ENCODE peak calls at places on chromosome 10, in four cellular contexts. S, O, L and M are unnamed samples.

GRCh38 chr10:131143425-131144165 is 167.9 kb downstream of the TCERG1L start:
- DNase-seq in O (no peak), S (no peak), L (no peak), M (no peak)

GRCh38 chr10:77637986-77638765 is 568 bp upstream of the KCNMA1 start:
- DNase-seq in S (no peak), L (no peak), O (no peak), M (peak)

GRCh38 chr10:125373546-125373945 is 213.2 kb upstream of the CTBP2 start:
- DNase-seq in L (no peak), O (no peak), S (no peak), M (no peak)

GRCh38 chr10:118871244-118871865 is 116.6 kb upstream of the CACUL1 start:
- DNase-seq in S (no peak), O (no peak), L (no peak), M (no peak)

GRCh38 chr10:72719941-72720592 is 28.1 kb downstream of the MCU start:
- DNase-seq in L (no peak), S (no peak), O (no peak), M (no peak)

GRCh38 chr10:58743466-58744115 is 230.9 kb downstream of the BICC1 start:
- DNase-seq in S (no peak), O (no peak), L (no peak), M (no peak)

GRCh38 chr10:97117372-97117771 is 68.4 kb downstream of the SLIT1 start:
- DNase-seq in S (peak), L (no peak), O (no peak), M (no peak)

GRCh38 chr10:122655524-122656307 is 43.9 kb downstream of the C10orf120 start:
- DNase-seq in S (no peak), L (no peak), O (no peak), M (no peak)

GRCh38 chr10:30186371-30186875 is 127.0 kb upstream of the JCAD start:
- DNase-seq in L (no peak), S (peak), O (peak), M (no peak)

GRCh38 chr10:44975487-44976331 is 2.9 kb downstream of the DEPP1 start:
- DNase-seq in S (peak), O (peak), L (no peak), M (peak)

GRCh38 chr10:112006831-112007230 is 176.7 kb downstream of the GPAM start:
- DNase-seq in L (no peak), S (no peak), O (no peak), M (no peak)

GRCh38 chr10:43978936-43979335 is 330.3 kb upstream of the ZNF32 start:
- DNase-seq in L (no peak), S (no peak), O (no peak), M (no peak)

GRCh38 chr10:74297389-74298080 is 146.5 kb downstream of the ADK start:
- DNase-seq in L (no peak), O (no peak), S (no peak), M (no peak)

GRCh38 chr10:23326541-23327307 is 17.9 kb downstream of the C10orf67 start:
- DNase-seq in S (no peak), O (no peak), L (no peak), M (no peak)

GRCh38 chr10:101570764-101571572 is 17.1 kb downstream of the POLL start:
- DNase-seq in O (no peak), L (no peak), S (no peak), M (no peak)

GRCh38 chr10:108848016-108848415 is 1075.3 kb downstream of the XPNPEP1 start:
- DNase-seq in L (no peak), S (no peak), O (no peak), M (no peak)

GRCh38 chr10:77989081-77989724 is 40.1 kb downstream of the POLR3A start:
- DNase-seq in L (no peak), O (peak), S (no peak), M (no peak)

GRCh38 chr10:97886264-97886663 is 36.6 kb downstream of the GOLGA7B start:
- DNase-seq in L (no peak), S (no peak), O (no peak), M (no peak)

GRCh38 chr10:17453377-17454091 is 861 bp downstream of the ST8SIA6 start:
- DNase-seq in S (peak), L (no peak), O (no peak), M (peak)

GRCh38 chr10:63431962-63432797 is 33.6 kb downstream of the JMJD1C start:
- DNase-seq in S (no peak), O (no peak), L (peak), M (no peak)

GRCh38 chr10:24762161-24762924 is 38.7 kb upstream of the ARHGAP21 start:
- DNase-seq in L (no peak), S (no peak), O (no peak), M (no peak)

GRCh38 chr10:78457804-78458483 is 424.3 kb downstream of the RPS24 start:
- DNase-seq in O (peak), L (no peak), S (no peak), M (no peak)

DNA sequence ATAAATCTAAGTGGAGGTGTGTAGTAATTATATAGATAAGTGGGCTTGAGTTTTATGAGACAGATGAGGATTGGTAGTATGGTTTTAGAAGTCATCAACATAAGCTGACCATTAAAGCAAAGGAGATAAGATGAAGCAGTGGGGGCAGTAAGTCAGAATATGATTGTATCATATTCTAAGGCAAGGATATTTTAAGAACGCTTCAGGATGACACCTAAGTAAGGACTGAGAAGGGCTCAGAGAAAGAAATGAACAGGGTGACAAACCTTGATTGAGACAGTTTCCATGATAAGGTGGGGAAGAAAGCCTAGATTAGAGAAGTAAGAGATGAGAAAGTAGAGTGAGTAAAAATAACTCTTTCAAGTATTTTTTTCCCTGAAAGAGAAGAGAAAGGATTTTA is 567.2 kb downstream of the ATRNL1 start:
- DNase-seq in S (no peak), L (no peak), O (no peak), M (no peak)
- H2AFZ ChIP-seq in S (no peak), L (no peak), O (no peak), M (no peak)

DNA sequence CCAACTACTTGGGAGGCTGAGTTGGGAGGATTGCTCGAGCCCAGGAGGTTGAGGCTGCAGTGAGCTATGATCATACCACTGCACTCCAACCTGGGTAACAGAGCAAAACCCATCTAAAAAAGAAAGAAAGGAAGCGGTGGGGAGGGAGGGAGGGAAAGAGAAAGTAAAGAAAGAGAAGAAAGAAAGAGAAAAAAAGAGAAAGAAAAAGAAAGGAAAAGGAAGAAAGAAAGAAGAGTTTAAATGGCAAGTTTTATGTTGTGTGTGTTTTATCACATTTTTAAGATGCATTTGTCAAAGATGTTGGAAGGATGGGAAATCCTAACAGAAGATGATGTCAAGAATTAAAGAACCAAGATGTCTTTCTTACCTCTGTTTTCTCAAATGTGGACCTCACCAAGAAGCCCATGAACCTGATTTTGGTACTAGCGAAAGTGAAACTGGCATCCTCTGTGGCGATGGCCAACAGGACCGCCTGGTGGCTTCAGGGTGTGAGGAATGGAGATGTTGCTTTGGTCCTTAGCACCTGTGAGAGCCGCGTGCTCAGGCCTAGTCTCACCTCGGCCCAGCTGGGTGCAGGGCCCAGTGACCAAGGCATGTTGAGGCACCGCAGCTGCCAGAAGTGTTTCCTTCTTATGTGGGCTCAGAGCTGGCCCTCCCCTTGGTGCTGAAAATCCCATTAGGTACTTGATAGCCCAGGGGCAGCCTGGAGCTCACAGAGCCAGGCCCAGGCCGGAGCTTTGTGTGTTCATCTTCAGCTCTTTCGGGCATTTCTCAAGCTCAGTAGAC is 9.8 kb downstream of the UCMA start:
- DNase-seq in S (no peak), L (no peak), O (no peak), M (no peak)
- TF ChIP-seq HDAC6 in S (no peak), L (no peak), O (no peak), M (no peak)

DNA sequence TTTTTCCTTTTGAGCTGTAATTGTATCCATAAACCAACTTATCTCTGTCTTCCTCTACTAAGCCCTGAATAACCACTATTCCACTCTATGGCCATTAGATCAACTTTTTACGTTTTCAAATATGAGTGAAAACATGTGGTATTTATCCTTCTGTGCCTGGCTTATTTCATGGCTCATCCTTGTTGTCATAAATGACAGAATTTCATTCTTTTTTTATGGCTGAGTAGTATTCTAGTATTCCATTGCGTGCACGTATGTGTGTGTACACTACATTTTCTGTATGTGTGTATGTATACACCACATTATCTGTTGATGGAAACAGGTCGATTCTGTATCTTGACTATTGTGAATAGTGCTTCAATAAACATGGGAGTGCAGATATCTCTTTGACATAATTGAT is 11.1 kb downstream of the CDK1 start:
- DNase-seq in S (no peak), L (no peak), O (no peak), M (no peak)
- H2AFZ ChIP-seq in S (no peak), L (peak), O (no peak), M (no peak)

DNA sequence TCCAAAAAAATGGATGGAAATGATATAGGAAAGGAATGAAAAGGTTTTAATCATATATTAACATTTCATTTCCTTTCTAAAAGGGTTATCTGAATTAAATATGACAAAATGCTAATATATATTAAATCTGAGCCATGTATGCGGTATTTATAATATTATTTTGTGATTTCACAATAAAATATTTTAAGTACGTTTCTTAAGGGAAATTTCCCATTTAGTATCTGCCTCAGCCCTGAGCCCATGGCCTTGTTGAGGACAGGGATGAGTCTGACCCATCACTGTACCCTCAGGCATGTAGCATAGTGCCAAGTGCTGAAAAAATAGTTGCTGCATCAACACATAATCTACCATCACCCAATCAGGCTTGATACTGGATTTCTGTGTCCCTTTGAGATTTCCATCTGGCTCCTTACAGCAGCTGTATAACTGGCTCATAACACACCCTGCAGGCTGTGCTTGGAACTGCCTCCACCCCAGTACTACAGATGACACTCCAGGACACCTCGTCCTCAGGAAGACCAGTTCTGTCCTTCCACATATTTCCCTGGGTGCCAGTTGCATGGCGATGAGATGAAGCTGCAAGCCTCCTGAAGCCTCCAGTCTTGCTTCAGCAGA is 59.4 kb upstream of the ASAH2 start:
- DNase-seq in O (peak), S (peak), L (no peak), M (peak)
- TF ChIP-seq HDAC6 in O (no peak), S (no peak), L (no peak), M (no peak)

DNA sequence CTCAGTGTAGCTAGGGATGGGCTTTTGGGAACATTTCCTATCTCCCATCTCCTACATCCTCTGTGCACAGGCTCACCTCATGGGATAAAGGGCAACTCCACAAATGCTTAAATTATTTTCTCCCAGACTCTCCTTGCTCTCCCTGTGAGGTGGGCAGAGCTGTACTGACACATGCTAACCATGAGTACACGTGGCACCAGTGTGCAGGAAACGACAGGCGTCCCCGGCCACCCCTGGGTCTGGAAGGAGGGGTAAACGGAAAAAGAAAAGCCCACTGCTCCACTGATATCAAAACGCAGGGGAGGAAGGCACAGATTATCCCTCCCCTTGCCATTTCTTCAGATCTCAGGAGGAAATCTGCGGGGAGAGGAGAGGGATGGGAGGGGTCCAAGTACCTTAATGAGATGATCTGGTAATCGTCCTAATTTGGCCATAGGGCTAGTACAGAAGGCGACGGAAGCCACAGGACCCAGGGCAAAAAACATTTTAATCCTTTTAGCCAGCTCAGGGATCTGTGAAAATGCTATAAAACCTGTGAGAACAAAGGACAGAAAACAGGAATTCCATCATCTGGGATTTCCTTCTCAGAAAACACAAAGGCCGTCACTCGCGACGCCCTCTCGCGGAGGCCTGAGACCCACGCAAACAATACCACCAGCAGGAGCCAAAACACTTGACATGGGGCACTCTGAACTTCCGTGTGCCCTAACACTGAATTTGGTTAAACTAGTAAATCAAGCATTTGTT is 17.8 kb upstream of the CH25H start:
- DNase-seq in S (peak), O (no peak), L (no peak), M (no peak)
- H2AFZ ChIP-seq in S (peak), O (no peak), L (no peak), M (no peak)